ENCODE peak calls at places on chromosomes 12 and 14, in four cellular contexts. I, E, R and T are unnamed samples.

GRCh38 chr12:122395319-122395718 is 27.1 kb downstream of the CLIP1 start:
- DNase-seq in I (peak), E (peak), R (peak), T (peak)

GRCh38 chr14:94690896-94691657 is 78.8 kb downstream of the GSC start:
- DNase-seq in I (no peak), E (no peak), R (no peak), T (no peak)

GRCh38 chr12:42469355-42470006 is 120.1 kb downstream of the PRICKLE1 start:
- DNase-seq in I (no peak), E (no peak), R (no peak), T (no peak)

GRCh38 chr14:89032086-89032649 is 207.7 kb downstream of the TTC8 start:
- DNase-seq in I (no peak), E (peak), R (no peak), T (no peak)

GRCh38 chr14:79044894-79045624 is 874.9 kb downstream of the NRXN3 start:
- DNase-seq in I (peak), E (peak), R (peak), T (peak)

GRCh38 chr12:62834406-62834805 is 100.5 kb downstream of the PPM1H start:
- DNase-seq in I (no peak), E (no peak), R (no peak), T (no peak)

GRCh38 chr14:91996951-91997371 is 42.9 kb downstream of the TRIP11 start:
- DNase-seq in I (peak), E (peak), R (peak), T (peak)

GRCh38 chr14:95489163-95489887 is 27.1 kb downstream of the SYNE3 start:
- DNase-seq in I (no peak), E (no peak), R (no peak), T (no peak)

GRCh38 chr12:22164101-22164500 is 118.1 kb downstream of the CMAS start:
- DNase-seq in I (no peak), E (no peak), R (no peak), T (no peak)

GRCh38 chr14:55789442-55789841 is 209.4 kb downstream of the KTN1 start:
- DNase-seq in I (no peak), E (no peak), R (no peak), T (no peak)

GRCh38 chr12:43113153-43113552 is 438.9 kb downstream of the ADAMTS20 start:
- DNase-seq in I (peak), E (no peak), R (no peak), T (peak)

GRCh38 chr14:95453713-95453980 is 62.8 kb downstream of the SYNE3 start:
- DNase-seq in I (no peak), E (no peak), R (no peak), T (no peak)

GRCh38 chr12:64611430-64612286 is 1.4 kb downstream of the RASSF3 start:
- DNase-seq in I (peak), E (no peak), R (no peak), T (no peak)

GRCh38 chr14:97077253-97077653 is 280.1 kb downstream of the VRK1 start:
- DNase-seq in I (peak), E (peak), R (no peak), T (peak)

GRCh38 chr14:89507926-89508460 is 91.0 kb upstream of the FOXN3 start:
- DNase-seq in I (peak), E (no peak), R (no peak), T (no peak)

GRCh38 chr12:42541965-42542364 is 47.6 kb downstream of the PRICKLE1 start:
- DNase-seq in I (no peak), E (no peak), R (no peak), T (no peak)

GRCh38 chr14:23582906-23583760 is 4.5 kb upstream of the JPH4 start:
- DNase-seq in I (no peak), E (no peak), R (no peak), T (no peak)

GRCh38 chr12:65501093-65501621 is 222.7 kb downstream of the MSRB3 start:
- DNase-seq in I (peak), E (no peak), R (no peak), T (no peak)

GRCh38 chr12:12901158-12901791 is 9.9 kb downstream of the GPRC5A start:
- DNase-seq in I (peak), E (peak), R (no peak), T (peak)

GRCh38 chr14:64910847-64911495 is 3.3 kb upstream of the CHURC1 start:
- DNase-seq in I (no peak), E (peak), R (peak), T (peak)

GRCh38 chr12:10363922-10364838 is 25.7 kb downstream of the KLRK1 start:
- DNase-seq in I (peak), E (no peak), R (no peak), T (peak)

GRCh38 chr12:131114942-131115584 is 161.4 kb downstream of the ADGRD1 start:
- DNase-seq in I (no peak), E (no peak), R (no peak), T (no peak)

GRCh38 chr14:77562681-77563080 is 53.8 kb downstream of the SPTLC2 start:
- DNase-seq in I (peak), E (no peak), R (peak), T (peak)

GRCh38 chr12:122126342-122126635 is 47.7 kb downstream of the IL31 start:
- DNase-seq in I (no peak), E (no peak), R (no peak), T (no peak)

DNA sequence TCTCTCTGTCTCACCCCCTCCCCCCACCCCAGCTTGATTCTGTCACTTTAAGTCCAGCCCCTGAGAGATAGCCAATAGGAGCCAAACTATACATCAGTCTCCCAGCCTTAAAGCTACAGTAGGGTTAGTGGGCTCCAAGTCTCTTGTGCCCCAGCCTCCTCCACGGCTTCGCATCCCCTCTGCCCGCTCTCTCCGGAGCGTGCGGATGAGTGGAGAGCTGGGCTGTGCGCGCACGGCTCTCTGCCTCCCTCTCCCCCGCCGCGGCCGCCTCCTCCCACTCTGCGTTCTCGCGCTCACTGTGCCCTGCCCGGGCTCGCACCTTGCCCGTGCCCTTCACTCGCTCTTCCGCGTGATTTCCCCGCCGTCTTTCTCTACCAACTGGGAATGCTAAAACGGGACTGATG is at the start of gene ESRRB:
- DNase-seq in I (no peak), E (peak), R (no peak), T (no peak)
- H3K4me3 ChIP-seq in I (peak), E (peak), R (peak), T (peak)

GRCh38 chr12:52308807-52309425 is 12.3 kb downstream of the KRT83 start:
- DNase-seq in I (no peak), E (no peak), R (no peak), T (no peak)

GRCh38 chr12:52310622-52311281 is 10.4 kb downstream of the KRT83 start:
- DNase-seq in I (no peak), E (peak), R (no peak), T (no peak)

GRCh38 chr12:52311282-52311643 is 9.9 kb downstream of the KRT83 start:
- DNase-seq in I (no peak), E (no peak), R (no peak), T (no peak)

GRCh38 chr12:52305921-52306705 is 14.8 kb upstream of the KRT81 start:
- DNase-seq in I (no peak), E (peak), R (no peak), T (no peak)

DNA sequence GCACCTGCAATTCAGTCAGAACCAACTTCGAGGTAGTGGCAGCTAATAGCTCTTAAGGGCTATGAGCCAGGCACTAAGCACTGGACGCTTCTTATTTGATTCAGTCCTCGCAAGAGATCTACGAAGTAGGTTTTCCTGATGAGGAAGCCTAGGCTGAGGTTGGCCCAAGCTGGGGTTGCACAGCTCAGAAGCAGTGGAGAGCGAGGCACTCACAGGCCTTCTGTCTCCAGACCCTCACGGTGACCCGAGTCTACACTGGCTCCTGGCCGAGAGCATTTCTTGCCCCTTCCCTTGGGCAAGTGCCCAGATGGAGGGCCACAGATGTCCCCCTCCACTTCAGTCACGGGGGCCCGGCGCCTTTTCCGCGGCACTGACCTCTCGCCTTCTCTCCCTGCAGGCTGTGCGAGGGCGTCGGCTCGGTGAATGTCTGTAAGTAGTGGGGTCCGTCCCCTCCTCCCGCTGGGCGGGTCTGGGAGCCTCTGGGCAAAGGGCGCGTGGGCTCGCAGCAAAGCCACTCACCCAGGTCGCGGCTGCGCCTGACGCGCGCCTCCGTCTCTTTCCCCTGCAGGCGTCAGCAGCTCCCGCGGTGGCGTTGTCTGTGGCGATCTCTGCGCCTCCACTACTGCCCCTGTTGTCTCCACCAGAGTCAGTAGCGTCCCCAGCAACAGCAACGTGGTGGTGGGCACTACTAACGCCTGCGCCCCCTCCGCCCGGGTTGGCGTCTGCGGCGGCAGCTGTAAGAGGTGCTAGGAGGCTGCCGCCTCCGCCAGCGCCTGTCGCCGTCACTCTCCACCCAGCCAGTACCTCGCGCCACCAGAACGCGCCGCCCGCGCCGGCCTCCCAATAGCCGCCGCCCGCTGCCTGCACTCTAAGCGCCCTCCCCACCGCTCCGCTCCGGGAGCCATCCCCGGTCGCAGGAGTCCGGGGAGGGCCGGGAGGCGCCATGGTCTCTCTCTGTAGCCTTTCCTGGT is 13.1 kb downstream of the KRT83 start:
- DNase-seq in I (peak), E (peak), R (no peak), T (no peak)
- H3K4me3 ChIP-seq in I (peak), E (no peak), R (peak), T (peak)

DNA sequence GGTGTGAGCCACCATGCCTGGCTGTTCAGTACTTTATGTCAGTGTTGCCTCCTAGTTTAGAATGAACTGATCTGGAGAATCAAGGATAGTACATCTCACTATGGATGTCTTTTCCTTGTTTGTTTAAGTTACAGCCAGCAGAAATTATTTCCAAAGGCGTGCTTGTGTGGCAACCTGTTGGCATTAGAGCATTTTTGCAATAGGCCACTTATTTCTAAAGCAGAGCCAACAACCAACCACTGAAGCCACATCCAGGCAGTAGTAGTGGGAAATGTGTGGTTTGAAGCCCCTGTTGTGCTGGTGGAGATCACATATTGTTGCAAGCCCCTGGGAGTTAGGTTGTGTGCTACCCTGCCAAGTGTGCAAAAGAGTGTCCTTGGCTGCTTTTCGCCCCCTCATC is 3.7 kb downstream of the ANO6 start:
- DNase-seq in I (no peak), E (no peak), R (no peak), T (no peak)
- H3K4me3 ChIP-seq in I (no peak), E (no peak), R (no peak), T (no peak)

GRCh38 chr12:91633206-91633605 is 450.6 kb upstream of the DCN start:
- DNase-seq in I (no peak), E (no peak), R (no peak), T (no peak)

GRCh38 chr12:91637789-91638624 is 455.4 kb upstream of the DCN start:
- DNase-seq in I (no peak), E (no peak), R (no peak), T (no peak)

GRCh38 chr12:91633734-91634357 is 451.2 kb upstream of the DCN start:
- DNase-seq in I (no peak), E (no peak), R (no peak), T (no peak)

GRCh38 chr12:91640021-91640420 is 457.4 kb upstream of the DCN start:
- DNase-seq in I (no peak), E (no peak), R (no peak), T (no peak)

GRCh38 chr12:91636721-91637120 is 454.1 kb upstream of the DCN start:
- DNase-seq in I (no peak), E (no peak), R (no peak), T (no peak)
- H3K4me3 ChIP-seq in I (no peak), E (no peak), R (no peak), T (no peak)

DNA sequence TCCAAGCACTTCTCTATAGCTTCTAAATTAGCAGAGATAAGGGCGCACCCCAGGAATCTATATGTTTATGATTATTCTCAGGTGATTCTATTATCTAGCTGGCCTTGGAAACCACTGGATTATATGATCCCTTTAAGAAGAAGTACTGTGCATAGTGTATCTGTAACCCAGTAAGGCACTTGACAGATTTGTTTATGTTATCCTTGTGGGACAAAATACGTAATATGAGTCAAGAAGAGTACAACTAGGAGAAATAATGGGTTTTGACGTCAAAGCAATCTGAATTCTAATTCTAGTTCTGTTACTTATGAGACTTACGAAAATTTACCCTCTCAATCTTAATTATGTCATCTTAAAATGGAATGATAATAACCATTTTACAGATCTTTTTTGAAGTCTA is 259.6 kb upstream of the NAV3 start:
- DNase-seq in I (no peak), E (no peak), R (no peak), T (no peak)
- H3K4me3 ChIP-seq in I (no peak), E (no peak), R (no peak), T (no peak)

GRCh38 chr12:93376436-93377251 is 1.1 kb upstream of the NUDT4 start:
- DNase-seq in I (no peak), E (peak), R (no peak), T (no peak)
- H3K4me3 ChIP-seq in I (peak), E (peak), R (peak), T (peak)